ENCODE peak calls at places on chromosome 21, in eight cellular contexts. One of them, this sample, is unnamed.

GRCh38 chr21:41932191-41932575 is 21.6 kb downstream of the C2CD2 start:
- DNase-seq in LoVo: no peak
- DNase-seq in stimulated activated CD4-positive, alpha-beta T cell treated with anti-CD3 and anti-CD28 coated beads, Interleukin-2, amount 100 ng/mL, for 48 hours: no peak
- DNase-seq in NCI-H1105 treated with DMSO at 0.1 percent for 48 hours: no peak
- DNase-seq in neuronal stem cell: no peak
- DNase-seq in LHCN-M2: peak; percentile 85
- DNase-seq in right atrium auricular region: peak; percentile 71
- DNase-seq in mammary epithelial cell: peak; percentile 98
- DNase-seq in this sample: peak; percentile 99

GRCh38 chr21:46454142-46454541 is 4.5 kb upstream of the DIP2A start:
- DNase-seq in LoVo: no peak
- DNase-seq in stimulated activated CD4-positive, alpha-beta T cell treated with anti-CD3 and anti-CD28 coated beads, Interleukin-2, amount 100 ng/mL, for 48 hours: no peak
- DNase-seq in NCI-H1105 treated with DMSO at 0.1 percent for 48 hours: no peak
- DNase-seq in neuronal stem cell: no peak
- DNase-seq in LHCN-M2: no peak
- DNase-seq in right atrium auricular region: no peak
- DNase-seq in mammary epithelial cell: no peak
- DNase-seq in this sample: no peak

GRCh38 chr21:45877821-45878469 is 103.6 kb upstream of the COL6A1 start:
- DNase-seq in LoVo: no peak
- DNase-seq in stimulated activated CD4-positive, alpha-beta T cell treated with anti-CD3 and anti-CD28 coated beads, Interleukin-2, amount 100 ng/mL, for 48 hours: no peak
- DNase-seq in NCI-H1105 treated with DMSO at 0.1 percent for 48 hours: no peak
- DNase-seq in neuronal stem cell: no peak
- DNase-seq in LHCN-M2: peak; percentile 73
- DNase-seq in right atrium auricular region: no peak
- DNase-seq in mammary epithelial cell: no peak
- DNase-seq in this sample: no peak

GRCh38 chr21:42145569-42146250 is 73.2 kb upstream of the ABCG1 start:
- DNase-seq in LoVo: peak; percentile 73
- DNase-seq in stimulated activated CD4-positive, alpha-beta T cell treated with anti-CD3 and anti-CD28 coated beads, Interleukin-2, amount 100 ng/mL, for 48 hours: peak; percentile 67
- DNase-seq in NCI-H1105 treated with DMSO at 0.1 percent for 48 hours: peak; percentile 76
- DNase-seq in neuronal stem cell: peak; percentile 68
- DNase-seq in LHCN-M2: peak; percentile 37
- DNase-seq in right atrium auricular region: peak; percentile 73
- DNase-seq in mammary epithelial cell: peak; percentile 29
- DNase-seq in this sample: peak; percentile 51

GRCh38 chr21:38918629-38919346 is 113.1 kb downstream of the ETS2 start:
- DNase-seq in LoVo: peak; percentile 65
- DNase-seq in stimulated activated CD4-positive, alpha-beta T cell treated with anti-CD3 and anti-CD28 coated beads, Interleukin-2, amount 100 ng/mL, for 48 hours: no peak
- DNase-seq in NCI-H1105 treated with DMSO at 0.1 percent for 48 hours: no peak
- DNase-seq in neuronal stem cell: no peak
- DNase-seq in LHCN-M2: no peak
- DNase-seq in right atrium auricular region: no peak
- DNase-seq in mammary epithelial cell: no peak
- DNase-seq in this sample: no peak

GRCh38 chr21:45525153-45525909 is 16.9 kb downstream of the SLC19A1 start:
- DNase-seq in LoVo: no peak
- DNase-seq in stimulated activated CD4-positive, alpha-beta T cell treated with anti-CD3 and anti-CD28 coated beads, Interleukin-2, amount 100 ng/mL, for 48 hours: no peak
- DNase-seq in NCI-H1105 treated with DMSO at 0.1 percent for 48 hours: no peak
- DNase-seq in neuronal stem cell: no peak
- DNase-seq in LHCN-M2: no peak
- DNase-seq in right atrium auricular region: no peak
- DNase-seq in mammary epithelial cell: no peak
- DNase-seq in this sample: no peak

GRCh38 chr21:26096972-26097371 is 73.6 kb downstream of the APP start:
- DNase-seq in LoVo: no peak
- DNase-seq in stimulated activated CD4-positive, alpha-beta T cell treated with anti-CD3 and anti-CD28 coated beads, Interleukin-2, amount 100 ng/mL, for 48 hours: no peak
- DNase-seq in NCI-H1105 treated with DMSO at 0.1 percent for 48 hours: no peak
- DNase-seq in neuronal stem cell: no peak
- DNase-seq in LHCN-M2: no peak
- DNase-seq in right atrium auricular region: no peak
- DNase-seq in mammary epithelial cell: no peak
- DNase-seq in this sample: no peak

GRCh38 chr21:37073417-37074194 is 552 bp downstream of the TTC3 start:
- DNase-seq in LoVo: peak; percentile 32
- DNase-seq in stimulated activated CD4-positive, alpha-beta T cell treated with anti-CD3 and anti-CD28 coated beads, Interleukin-2, amount 100 ng/mL, for 48 hours: peak; percentile 46
- DNase-seq in NCI-H1105 treated with DMSO at 0.1 percent for 48 hours: peak; percentile 52
- DNase-seq in neuronal stem cell: no peak
- DNase-seq in LHCN-M2: peak; percentile 28
- DNase-seq in right atrium auricular region: no peak
- DNase-seq in mammary epithelial cell: no peak
- DNase-seq in this sample: peak; percentile 39

GRCh38 chr21:17738171-17738953 is 80.8 kb downstream of the C21orf91 start:
- DNase-seq in LoVo: no peak
- DNase-seq in stimulated activated CD4-positive, alpha-beta T cell treated with anti-CD3 and anti-CD28 coated beads, Interleukin-2, amount 100 ng/mL, for 48 hours: no peak
- DNase-seq in NCI-H1105 treated with DMSO at 0.1 percent for 48 hours: no peak
- DNase-seq in neuronal stem cell: no peak
- DNase-seq in LHCN-M2: no peak
- DNase-seq in right atrium auricular region: no peak
- DNase-seq in mammary epithelial cell: no peak
- DNase-seq in this sample: no peak

GRCh38 chr21:33931799-33932390 is 16.3 kb upstream of the ATP5PO start:
- DNase-seq in LoVo: no peak
- DNase-seq in stimulated activated CD4-positive, alpha-beta T cell treated with anti-CD3 and anti-CD28 coated beads, Interleukin-2, amount 100 ng/mL, for 48 hours: no peak
- DNase-seq in NCI-H1105 treated with DMSO at 0.1 percent for 48 hours: no peak
- DNase-seq in neuronal stem cell: no peak
- DNase-seq in LHCN-M2: peak; percentile 18
- DNase-seq in right atrium auricular region: no peak
- DNase-seq in mammary epithelial cell: no peak
- DNase-seq in this sample: no peak

GRCh38 chr21:18832950-18833349 is 429.4 kb upstream of the TMPRSS15 start:
- DNase-seq in LoVo: peak; percentile 60
- DNase-seq in stimulated activated CD4-positive, alpha-beta T cell treated with anti-CD3 and anti-CD28 coated beads, Interleukin-2, amount 100 ng/mL, for 48 hours: no peak
- DNase-seq in NCI-H1105 treated with DMSO at 0.1 percent for 48 hours: no peak
- DNase-seq in neuronal stem cell: no peak
- DNase-seq in LHCN-M2: peak; percentile 2
- DNase-seq in right atrium auricular region: no peak
- DNase-seq in mammary epithelial cell: peak; percentile 44
- DNase-seq in this sample: peak; percentile 39

GRCh38 chr21:14712121-14712520 is 166.0 kb upstream of the SAMSN1 start:
- DNase-seq in LoVo: no peak
- DNase-seq in stimulated activated CD4-positive, alpha-beta T cell treated with anti-CD3 and anti-CD28 coated beads, Interleukin-2, amount 100 ng/mL, for 48 hours: no peak
- DNase-seq in NCI-H1105 treated with DMSO at 0.1 percent for 48 hours: no peak
- DNase-seq in neuronal stem cell: no peak
- DNase-seq in LHCN-M2: peak; percentile 3
- DNase-seq in right atrium auricular region: no peak
- DNase-seq in mammary epithelial cell: peak; percentile 52
- DNase-seq in this sample: peak; percentile 26

GRCh38 chr21:45248893-45249381 is 38.8 kb downstream of the POFUT2 start:
- DNase-seq in LoVo: no peak
- DNase-seq in stimulated activated CD4-positive, alpha-beta T cell treated with anti-CD3 and anti-CD28 coated beads, Interleukin-2, amount 100 ng/mL, for 48 hours: no peak
- DNase-seq in NCI-H1105 treated with DMSO at 0.1 percent for 48 hours: peak; percentile 75
- DNase-seq in neuronal stem cell: no peak
- DNase-seq in LHCN-M2: peak; percentile 24
- DNase-seq in right atrium auricular region: peak; percentile 59
- DNase-seq in mammary epithelial cell: peak; percentile 10
- DNase-seq in this sample: no peak

GRCh38 chr21:42461185-42461520 is 34.9 kb downstream of the RSPH1 start:
- DNase-seq in LoVo: no peak
- DNase-seq in stimulated activated CD4-positive, alpha-beta T cell treated with anti-CD3 and anti-CD28 coated beads, Interleukin-2, amount 100 ng/mL, for 48 hours: no peak
- DNase-seq in NCI-H1105 treated with DMSO at 0.1 percent for 48 hours: no peak
- DNase-seq in neuronal stem cell: no peak
- DNase-seq in LHCN-M2: no peak
- DNase-seq in right atrium auricular region: no peak
- DNase-seq in mammary epithelial cell: no peak
- DNase-seq in this sample: no peak

GRCh38 chr21:28018213-28018612 is 974.5 kb downstream of the LTN1 start:
- DNase-seq in LoVo: no peak
- DNase-seq in stimulated activated CD4-positive, alpha-beta T cell treated with anti-CD3 and anti-CD28 coated beads, Interleukin-2, amount 100 ng/mL, for 48 hours: no peak
- DNase-seq in NCI-H1105 treated with DMSO at 0.1 percent for 48 hours: no peak
- DNase-seq in neuronal stem cell: no peak
- DNase-seq in LHCN-M2: no peak
- DNase-seq in right atrium auricular region: no peak
- DNase-seq in mammary epithelial cell: no peak
- DNase-seq in this sample: no peak

GRCh38 chr21:36082140-36082742 is 12.4 kb downstream of the CBR1 start:
- DNase-seq in LoVo: no peak
- DNase-seq in stimulated activated CD4-positive, alpha-beta T cell treated with anti-CD3 and anti-CD28 coated beads, Interleukin-2, amount 100 ng/mL, for 48 hours: no peak
- DNase-seq in NCI-H1105 treated with DMSO at 0.1 percent for 48 hours: no peak
- DNase-seq in neuronal stem cell: no peak
- DNase-seq in LHCN-M2: no peak
- DNase-seq in right atrium auricular region: no peak
- DNase-seq in mammary epithelial cell: no peak
- DNase-seq in this sample: no peak

GRCh38 chr21:44364151-44365053 is 11.0 kb downstream of the TRPM2 start:
- DNase-seq in LoVo: no peak
- DNase-seq in stimulated activated CD4-positive, alpha-beta T cell treated with anti-CD3 and anti-CD28 coated beads, Interleukin-2, amount 100 ng/mL, for 48 hours: no peak
- DNase-seq in NCI-H1105 treated with DMSO at 0.1 percent for 48 hours: no peak
- DNase-seq in neuronal stem cell: no peak
- DNase-seq in LHCN-M2: no peak
- DNase-seq in right atrium auricular region: no peak
- DNase-seq in mammary epithelial cell: no peak
- DNase-seq in this sample: no peak

GRCh38 chr21:45559216-45560105 is 17.2 kb upstream of the SLC19A1 start:
- DNase-seq in LoVo: no peak
- DNase-seq in stimulated activated CD4-positive, alpha-beta T cell treated with anti-CD3 and anti-CD28 coated beads, Interleukin-2, amount 100 ng/mL, for 48 hours: no peak
- DNase-seq in NCI-H1105 treated with DMSO at 0.1 percent for 48 hours: no peak
- DNase-seq in neuronal stem cell: no peak
- DNase-seq in LHCN-M2: no peak
- DNase-seq in right atrium auricular region: no peak
- DNase-seq in mammary epithelial cell: no peak
- DNase-seq in this sample: no peak

GRCh38 chr21:46250146-46250725 is 21.7 kb upstream of the LSS start:
- DNase-seq in LoVo: no peak
- DNase-seq in stimulated activated CD4-positive, alpha-beta T cell treated with anti-CD3 and anti-CD28 coated beads, Interleukin-2, amount 100 ng/mL, for 48 hours: no peak
- DNase-seq in NCI-H1105 treated with DMSO at 0.1 percent for 48 hours: no peak
- DNase-seq in neuronal stem cell: no peak
- DNase-seq in LHCN-M2: no peak
- DNase-seq in right atrium auricular region: no peak
- DNase-seq in mammary epithelial cell: no peak
- DNase-seq in this sample: no peak

GRCh38 chr21:44389335-44389734 is 35.9 kb downstream of the TRPM2 start:
- DNase-seq in LoVo: no peak
- DNase-seq in stimulated activated CD4-positive, alpha-beta T cell treated with anti-CD3 and anti-CD28 coated beads, Interleukin-2, amount 100 ng/mL, for 48 hours: no peak
- DNase-seq in NCI-H1105 treated with DMSO at 0.1 percent for 48 hours: no peak
- DNase-seq in neuronal stem cell: no peak
- DNase-seq in LHCN-M2: no peak
- DNase-seq in right atrium auricular region: no peak
- DNase-seq in mammary epithelial cell: no peak
- DNase-seq in this sample: no peak

GRCh38 chr21:46058339-46059145 is 39.4 kb upstream of the COL6A2 start:
- DNase-seq in LoVo: no peak
- DNase-seq in stimulated activated CD4-positive, alpha-beta T cell treated with anti-CD3 and anti-CD28 coated beads, Interleukin-2, amount 100 ng/mL, for 48 hours: no peak
- DNase-seq in NCI-H1105 treated with DMSO at 0.1 percent for 48 hours: no peak
- DNase-seq in neuronal stem cell: no peak
- DNase-seq in LHCN-M2: no peak
- DNase-seq in right atrium auricular region: peak; percentile 54
- DNase-seq in mammary epithelial cell: no peak
- DNase-seq in this sample: no peak

GRCh38 chr21:45950740-45951515 is 30.6 kb upstream of the COL6A1 start:
- DNase-seq in LoVo: no peak
- DNase-seq in stimulated activated CD4-positive, alpha-beta T cell treated with anti-CD3 and anti-CD28 coated beads, Interleukin-2, amount 100 ng/mL, for 48 hours: no peak
- DNase-seq in NCI-H1105 treated with DMSO at 0.1 percent for 48 hours: peak; percentile 70
- DNase-seq in neuronal stem cell: no peak
- DNase-seq in LHCN-M2: peak; percentile 94
- DNase-seq in right atrium auricular region: no peak
- DNase-seq in mammary epithelial cell: peak; percentile 58
- DNase-seq in this sample: no peak

GRCh38 chr21:35257413-35257812 is 208.3 kb upstream of the RUNX1 start:
- DNase-seq in LoVo: peak; percentile 60
- DNase-seq in stimulated activated CD4-positive, alpha-beta T cell treated with anti-CD3 and anti-CD28 coated beads, Interleukin-2, amount 100 ng/mL, for 48 hours: no peak
- DNase-seq in NCI-H1105 treated with DMSO at 0.1 percent for 48 hours: no peak
- DNase-seq in neuronal stem cell: no peak
- DNase-seq in LHCN-M2: peak; percentile 98
- DNase-seq in right atrium auricular region: no peak
- DNase-seq in mammary epithelial cell: peak; percentile 95
- DNase-seq in this sample: peak; percentile 95

GRCh38 chr21:45135868-45136267 is 61.5 kb downstream of the ADARB1 start:
- DNase-seq in LoVo: no peak
- DNase-seq in stimulated activated CD4-positive, alpha-beta T cell treated with anti-CD3 and anti-CD28 coated beads, Interleukin-2, amount 100 ng/mL, for 48 hours: no peak
- DNase-seq in NCI-H1105 treated with DMSO at 0.1 percent for 48 hours: no peak
- DNase-seq in neuronal stem cell: no peak
- DNase-seq in LHCN-M2: peak; percentile 81
- DNase-seq in right atrium auricular region: no peak
- DNase-seq in mammary epithelial cell: no peak
- DNase-seq in this sample: no peak

GRCh38 chr21:42651515-42652401 is 1.7 kb upstream of the PDE9A start:
- DNase-seq in LoVo: no peak
- DNase-seq in stimulated activated CD4-positive, alpha-beta T cell treated with anti-CD3 and anti-CD28 coated beads, Interleukin-2, amount 100 ng/mL, for 48 hours: no peak
- DNase-seq in NCI-H1105 treated with DMSO at 0.1 percent for 48 hours: no peak
- DNase-seq in neuronal stem cell: no peak
- DNase-seq in LHCN-M2: no peak
- DNase-seq in right atrium auricular region: no peak
- DNase-seq in mammary epithelial cell: no peak
- DNase-seq in this sample: no peak

GRCh38 chr21:14981246-14981645 is 83.6 kb downstream of the NRIP1 start:
- DNase-seq in LoVo: no peak
- DNase-seq in stimulated activated CD4-positive, alpha-beta T cell treated with anti-CD3 and anti-CD28 coated beads, Interleukin-2, amount 100 ng/mL, for 48 hours: no peak
- DNase-seq in NCI-H1105 treated with DMSO at 0.1 percent for 48 hours: no peak
- DNase-seq in neuronal stem cell: no peak
- DNase-seq in LHCN-M2: no peak
- DNase-seq in right atrium auricular region: no peak
- DNase-seq in mammary epithelial cell: no peak
- DNase-seq in this sample: no peak